ENCODE peak calls at places on chromosomes 12 and 14, in four cellular contexts. S, Y, V and U are unnamed samples.

GRCh38 chr14:39417014-39417413 is 15.2 kb downstream of the FBXO33 start:
- DNase-seq in Y (peak), V (no peak), S (no peak), U (no peak)

GRCh38 chr12:52081263-52081733 is 1.8 kb downstream of the SMIM41 start:
- DNase-seq in Y (no peak), S (no peak), V (no peak), U (no peak)

GRCh38 chr14:77007339-77007974 is 21.1 kb downstream of the IRF2BPL start:
- DNase-seq in V (no peak), S (no peak), Y (no peak), U (no peak)

GRCh38 chr12:51262758-51263177 is 7.4 kb downstream of the SMAGP start:
- DNase-seq in Y (peak), S (no peak), V (peak), U (peak)

GRCh38 chr12:34347367-34347766 is 325.1 kb downstream of the ALG10 start:
- DNase-seq in Y (no peak), V (peak), S (no peak), U (peak)

GRCh38 chr12:101527682-101528081 is 52.5 kb downstream of the SPIC start:
- DNase-seq in Y (no peak), S (no peak), V (no peak), U (no peak)

GRCh38 chr14:23114669-23115491 is 4.2 kb downstream of the CEBPE start:
- DNase-seq in V (peak), S (no peak), Y (peak), U (peak)

GRCh38 chr14:98633380-98633779 is 638.6 kb downstream of the BCL11B start:
- DNase-seq in Y (no peak), V (peak), S (no peak), U (no peak)

GRCh38 chr14:101525646-101526527 is 35.4 kb upstream of the DIO3 start:
- DNase-seq in S (no peak), V (no peak), Y (no peak), U (no peak)

GRCh38 chr14:89060191-89060590 is 235.7 kb downstream of the TTC8 start:
- DNase-seq in V (peak), Y (peak), S (no peak), U (peak)

GRCh38 chr14:22508662-22509035 is 80.4 kb downstream of the DAD1 start:
- DNase-seq in Y (no peak), S (no peak), V (no peak), U (no peak)

GRCh38 chr12:114404451-114405198 is 1.3 kb downstream of the TBX5 start:
- DNase-seq in Y (peak), S (no peak), V (peak), U (no peak)

GRCh38 chr12:32089156-32089950 is 17.3 kb upstream of the BICD1 start:
- DNase-seq in V (peak), S (peak), Y (no peak), U (no peak)

GRCh38 chr14:24147761-24148428 is 597 bp downstream of the RNF31 start:
- DNase-seq in Y (no peak), V (no peak), S (no peak), U (no peak)

GRCh38 chr14:72663956-72664650 is 229.8 kb downstream of the DPF3 start:
- DNase-seq in Y (peak), S (no peak), V (peak), U (no peak)

GRCh38 chr14:99067927-99068326 is 204.1 kb downstream of the BCL11B start:
- DNase-seq in V (no peak), Y (no peak), S (no peak), U (no peak)

GRCh38 chr14:32311294-32312009 is 17.6 kb upstream of the AKAP6 start:
- DNase-seq in V (no peak), S (no peak), Y (peak), U (no peak)